ENCODE peak calls at places on chromosomes 5 and 9, in ten cellular contexts. F, M, R, N, L, S, Y, I, H and C are unnamed samples.

GRCh38 chr5:9212605-9213004 is 333.3 kb downstream of the SEMA5A start:
- DNase-seq in F (no peak), M (no peak), R (no peak), N (no peak), L (no peak), S (no peak), Y (no peak), I (no peak), H (no peak), C (no peak)

GRCh38 chr9:131045300-131046092 is 36.5 kb downstream of the LAMC3 start:
- DNase-seq in F (no peak), M (peak), R (no peak), N (no peak), L (peak), S (no peak), Y (no peak), I (no peak), H (no peak), C (no peak)

GRCh38 chr5:51488803-51489642 is 105.8 kb downstream of the ISL1 start:
- DNase-seq in F (no peak), M (no peak), R (no peak), N (no peak), L (no peak), S (no peak), Y (no peak), I (no peak), H (no peak), C (no peak)

GRCh38 chr5:20446121-20446520 is 458.1 kb upstream of the CDH18 start:
- DNase-seq in F (no peak), M (no peak), R (no peak), N (no peak), L (no peak), S (no peak), Y (no peak), I (no peak), H (no peak), C (no peak)

GRCh38 chr9:91316093-91316492 is 45.6 kb downstream of the AUH start:
- DNase-seq in F (no peak), M (no peak), R (no peak), N (no peak), L (no peak), S (no peak), Y (no peak), I (no peak), H (no peak), C (no peak)

GRCh38 chr9:89744255-89744648 is 139.4 kb downstream of the GADD45G start:
- DNase-seq in F (no peak), M (no peak), R (no peak), N (no peak), L (no peak), S (no peak), Y (no peak), I (no peak), H (no peak), C (no peak)

GRCh38 chr5:5191906-5192305 is 51.8 kb downstream of the ADAMTS16 start:
- DNase-seq in F (no peak), M (no peak), R (no peak), N (no peak), L (no peak), S (no peak), Y (no peak), I (no peak), H (no peak), C (no peak)

GRCh38 chr5:72516916-72517315 is 9.7 kb upstream of the ZNF366 start:
- DNase-seq in F (no peak), M (no peak), R (no peak), N (no peak), L (no peak), S (no peak), Y (no peak), I (no peak), H (no peak), C (no peak)

GRCh38 chr9:86771391-86771790 is 175.9 kb downstream of the GAS1 start:
- DNase-seq in F (no peak), M (no peak), R (peak), N (no peak), L (no peak), S (no peak), Y (no peak), I (no peak), H (no peak), C (no peak)

GRCh38 chr5:137563646-137564474 is 64.7 kb upstream of the SPOCK1 start:
- DNase-seq in F (no peak), M (no peak), R (no peak), N (no peak), L (peak), S (no peak), Y (no peak), I (no peak), H (no peak), C (no peak)

GRCh38 chr9:137390553-137391410 is 32.2 kb downstream of the EXD3 start:
- DNase-seq in F (no peak), M (no peak), R (no peak), N (peak), L (no peak), S (no peak), Y (no peak), I (no peak), H (no peak), C (no peak)

GRCh38 chr5:82593481-82593880 is 315.3 kb upstream of the RPS23 start:
- DNase-seq in F (no peak), M (no peak), R (no peak), N (no peak), L (no peak), S (no peak), Y (no peak), I (no peak), H (no peak), C (no peak)

GRCh38 chr9:112664541-112664940 is 53.4 kb downstream of the INIP start:
- DNase-seq in F (no peak), M (no peak), R (no peak), N (no peak), L (no peak), S (no peak), Y (no peak), I (no peak), H (no peak), C (no peak)

GRCh38 chr5:133670336-133670735 is 58.0 kb upstream of the FSTL4 start:
- DNase-seq in F (no peak), M (no peak), R (peak), N (no peak), L (no peak), S (no peak), Y (no peak), I (no peak), H (no peak), C (no peak)

GRCh38 chr9:34993502-34994428 is 4.2 kb downstream of the DNAJB5 start:
- DNase-seq in F (peak), M (no peak), R (peak), N (peak), L (peak), S (no peak), Y (no peak), I (peak), H (peak), C (no peak)

GRCh38 chr5:150410524-150411244 is 2.0 kb downstream of the CD74 start:
- DNase-seq in F (peak), M (no peak), R (no peak), N (peak), L (peak), S (peak), Y (peak), I (peak), H (peak), C (no peak)

GRCh38 chr9:90642570-90643539 is at the start of gene DIRAS2:
- DNase-seq in F (no peak), M (no peak), R (no peak), N (peak), L (peak), S (peak), Y (peak), I (peak), H (peak), C (no peak)

GRCh38 chr9:110199643-110200042 is 8.3 kb downstream of the C9orf152 start:
- DNase-seq in F (no peak), M (no peak), R (no peak), N (no peak), L (no peak), S (no peak), Y (no peak), I (no peak), H (peak), C (no peak)

GRCh38 chr5:72197393-72197792 is 90.1 kb downstream of the MAP1B start:
- DNase-seq in F (no peak), M (no peak), R (no peak), N (no peak), L (no peak), S (no peak), Y (no peak), I (no peak), H (no peak), C (no peak)

GRCh38 chr5:157511656-157512644 is 51.9 kb downstream of the NIPAL4 start:
- DNase-seq in F (peak), M (peak), R (peak), N (peak), L (peak), S (peak), Y (peak), I (peak), H (peak), C (no peak)
- TF ChIP-seq POLR2AphosphoS5 in F (no peak), M (no peak), R (peak), N (peak), L (peak), S (no peak), Y (no peak), I (peak), H (peak), C (no peak)

GRCh38 chr9:98916660-98917059 is 27.0 kb upstream of the COL15A1 start:
- DNase-seq in F (no peak), M (peak), R (no peak), N (peak), L (no peak), S (no peak), Y (peak), I (no peak), H (no peak), C (no peak)

GRCh38 chr9:98913044-98913443 is 30.7 kb upstream of the COL15A1 start:
- DNase-seq in F (no peak), M (no peak), R (peak), N (no peak), L (no peak), S (no peak), Y (no peak), I (no peak), H (no peak), C (no peak)

GRCh38 chr9:98912450-98912849 is 31.3 kb upstream of the COL15A1 start:
- DNase-seq in F (no peak), M (no peak), R (peak), N (no peak), L (no peak), S (no peak), Y (no peak), I (no peak), H (no peak), C (no peak)

GRCh38 chr9:98915599-98915998 is 28.1 kb upstream of the COL15A1 start:
- DNase-seq in F (no peak), M (no peak), R (no peak), N (no peak), L (no peak), S (no peak), Y (no peak), I (no peak), H (no peak), C (no peak)

GRCh38 chr9:98913705-98914104 is 30.0 kb upstream of the COL15A1 start:
- DNase-seq in F (no peak), M (no peak), R (peak), N (no peak), L (no peak), S (no peak), Y (no peak), I (no peak), H (no peak), C (no peak)
- TF ChIP-seq POLR2A in F (no peak), M (no peak), R (no peak), N (no peak), L (no peak), S (no peak), Y (no peak), I (no peak), H (no peak), C (no peak)

DNA sequence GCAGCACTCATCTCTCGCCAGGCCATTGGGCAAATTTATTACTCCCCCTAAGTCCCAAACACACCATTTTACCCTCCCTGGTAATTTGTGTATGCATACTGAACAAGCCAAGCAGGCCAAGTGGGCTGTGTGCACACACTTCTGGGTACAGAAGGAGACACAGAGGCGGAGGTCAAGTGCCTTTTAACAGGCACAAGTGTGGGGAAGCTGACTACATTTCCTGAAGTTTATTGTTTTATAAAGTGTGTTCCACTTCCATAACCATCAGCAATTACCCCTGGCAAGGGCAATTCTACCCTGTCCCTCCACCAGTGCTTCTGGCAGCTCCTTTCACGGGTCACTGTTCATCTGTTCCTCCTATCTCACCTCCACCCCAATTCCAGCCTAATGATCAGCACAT is 93.9 kb downstream of the SETX start:
- DNase-seq in F (no peak), M (no peak), R (no peak), N (no peak), L (peak), S (no peak), Y (no peak), I (no peak), H (no peak), C (no peak)
- TF ChIP-seq POLR2AphosphoS5 in F (no peak), M (no peak), R (no peak), N (no peak), L (no peak), S (no peak), Y (no peak), I (no peak), H (no peak), C (no peak)

GRCh38 chr5:42992035-42992570 is 48.0 kb downstream of the ANXA2R start:
- DNase-seq in F (peak), M (peak), R (no peak), N (peak), L (peak), S (peak), Y (peak), I (peak), H (peak), C (no peak)
- TF ChIP-seq POLR2A in F (no peak), M (peak), R (no peak), N (peak), L (peak), S (no peak), Y (peak), I (no peak), H (peak), C (peak)